ENCODE peak calls at places on chromosomes 5 and 9, in eight cellular contexts. F is cerebellar cortex; W is SJSA1; P is Kasumi-1; K is coronary artery; E is stimulated activated CD4-positive, alpha-beta T cell treated with anti-CD3 and anti-CD28 coated beads, Interleukin-1b, Interleukin-23, amount 100 ng/mL, for 24 hours; Q is HFFc6; J is left ventricle myocardium inferior. N is an unnamed sample.
A peak's percentile ranks its signal among the peaks of the same experiment; 100 is the strongest.

GRCh38 chr5:95859327-95860060 is 37.0 kb upstream of the GLRX start:
- DNase-seq in E (no peak), F (no peak), K (no peak), P (no peak), J (no peak), W (peak; percentile 58), Q (no peak), N (no peak)

GRCh38 chr9:119761737-119762136 is 392.5 kb upstream of the BRINP1 start:
- DNase-seq in E (no peak), F (no peak), J (no peak), Q (no peak), W (no peak), P (no peak), K (no peak), N (no peak)

GRCh38 chr9:121222524-121223171 is 21.0 kb upstream of the RAB14 start:
- DNase-seq in Q (peak; percentile 61), P (peak; percentile 71), W (no peak), J (no peak), K (no peak), F (peak; percentile 29), E (no peak), N (peak; percentile 84)

GRCh38 chr5:31860726-31861432 is 221.9 kb downstream of the PDZD2 start:
- DNase-seq in P (no peak), F (no peak), W (no peak), E (no peak), J (no peak), K (no peak), Q (no peak), N (no peak)

GRCh38 chr9:81427870-81428269 is 261.5 kb downstream of the TLE1 start:
- DNase-seq in F (no peak), Q (no peak), J (no peak), W (no peak), P (peak; percentile 16), E (no peak), K (no peak), N (no peak)

GRCh38 chr5:135864503-135865443 is 30.3 kb downstream of the SLC25A48 start:
- DNase-seq in E (no peak), W (no peak), P (no peak), Q (no peak), F (no peak), J (no peak), K (no peak), N (no peak)

GRCh38 chr5:43227655-43228054 is 35.6 kb downstream of the NIM1K start:
- DNase-seq in E (no peak), P (peak; percentile 64), K (no peak), F (peak; percentile 16), J (no peak), W (no peak), Q (peak; percentile 43), N (peak; percentile 55)

GRCh38 chr5:151611127-151611775 is 20.1 kb upstream of the FAT2 start:
- DNase-seq in W (no peak), P (no peak), F (peak; percentile 74), K (no peak), J (no peak), E (no peak), Q (no peak), N (no peak)

GRCh38 chr9:22379272-22379671 is 67.4 kb upstream of the DMRTA1 start:
- DNase-seq in J (no peak), E (no peak), P (no peak), Q (no peak), K (no peak), W (no peak), F (no peak), N (no peak)

GRCh38 chr5:163915481-163915961 is 410.1 kb downstream of the MAT2B start:
- DNase-seq in W (no peak), J (no peak), K (no peak), F (no peak), P (peak; percentile 95), Q (no peak), E (no peak), N (no peak)

GRCh38 chr5:9207820-9208418 is 338.0 kb downstream of the SEMA5A start:
- DNase-seq in K (no peak), J (no peak), W (no peak), Q (peak; percentile 56), E (no peak), F (peak; percentile 57), P (peak; percentile 49), N (no peak)

GRCh38 chr5:23412011-23412410 is 95.4 kb upstream of the PRDM9 start:
- DNase-seq in E (no peak), K (no peak), Q (no peak), W (no peak), F (no peak), P (no peak), J (no peak), N (no peak)

GRCh38 chr9:37582548-37583157 is 6.5 kb upstream of the FBXO10 start:
- DNase-seq in F (peak; percentile 68), K (no peak), P (peak; percentile 72), W (no peak), Q (peak; percentile 63), J (no peak), E (no peak), N (peak; percentile 64)

GRCh38 chr9:34985311-34985899 is 4.1 kb upstream of the DNAJB5 start:
- DNase-seq in W (peak; percentile 50), K (peak; percentile 70), P (peak; percentile 55), E (no peak), Q (peak; percentile 25), J (peak; percentile 43), F (peak; percentile 83), N (peak; percentile 53)

GRCh38 chr5:35247645-35248034 is 17.4 kb upstream of the PRLR start:
- DNase-seq in P (no peak), Q (no peak), K (no peak), E (no peak), W (no peak), F (no peak), J (no peak), N (no peak)

GRCh38 chr5:96081276-96081858 is 119.7 kb upstream of the ELL2 start:
- DNase-seq in Q (no peak), K (no peak), E (no peak), P (no peak), J (no peak), W (no peak), F (no peak), N (no peak)

GRCh38 chr9:110142868-110143866 is 64.8 kb downstream of the C9orf152 start:
- DNase-seq in K (no peak), J (no peak), E (no peak), P (peak; percentile 7), W (no peak), Q (no peak), F (no peak), N (peak; percentile 29)

GRCh38 chr5:172147857-172148256 is 40.2 kb downstream of the STK10 start:
- DNase-seq in F (no peak), Q (no peak), P (no peak), E (no peak), K (no peak), W (no peak), J (no peak), N (no peak)

GRCh38 chr5:19210886-19211285 is 777.1 kb downstream of the CDH18 start:
- DNase-seq in W (no peak), K (no peak), E (no peak), F (no peak), Q (no peak), J (no peak), P (no peak), N (no peak)

GRCh38 chr5:30918171-30918570 is 275.3 kb upstream of the CDH6 start:
- DNase-seq in J (no peak), Q (no peak), F (no peak), E (no peak), W (no peak), K (no peak), P (no peak), N (no peak)

GRCh38 chr9:120845255-120845654 is 2.5 kb upstream of the PSMD5 start:
- DNase-seq in P (no peak), E (no peak), J (no peak), W (no peak), F (no peak), Q (no peak), K (no peak), N (no peak)

GRCh38 chr5:164350236-164350635 is 844.8 kb downstream of the MAT2B start:
- DNase-seq in K (no peak), P (no peak), W (no peak), J (no peak), E (no peak), Q (no peak), F (no peak), N (no peak)

GRCh38 chr5:56290378-56291057 is 57.4 kb upstream of the ANKRD55 start:
- DNase-seq in K (no peak), P (no peak), J (no peak), W (no peak), Q (no peak), E (no peak), F (no peak), N (no peak)

GRCh38 chr9:124652203-124652992 is 118.7 kb downstream of the NR6A1 start:
- DNase-seq in K (no peak), W (peak; percentile 45), F (peak; percentile 41), Q (peak; percentile 98), J (no peak), P (no peak), E (no peak), N (no peak)

GRCh38 chr5:35233121-35233520 is 2.8 kb upstream of the PRLR start:
- DNase-seq in F (no peak), Q (no peak), E (no peak), K (no peak), P (peak; percentile 14), J (no peak), W (no peak), N (no peak)

GRCh38 chr5:154860765-154861164 is 2.3 kb downstream of the CNOT8 start:
- DNase-seq in E (no peak), Q (no peak), W (no peak), F (no peak), P (peak; percentile 80), K (no peak), J (no peak), N (no peak)

GRCh38 chr5:169289520-169289919 is 11.4 kb downstream of the SLIT3 start:
- DNase-seq in F (peak; percentile 57), E (no peak), J (no peak), W (no peak), Q (no peak), P (no peak), K (no peak), N (no peak)

GRCh38 chr5:147731708-147732551 is 50.6 kb downstream of the JAKMIP2 start:
- DNase-seq in E (no peak), K (no peak), P (no peak), J (no peak), F (no peak), Q (no peak), W (no peak), N (no peak)

GRCh38 chr9:115250646-115251045 is 132.7 kb upstream of the TNC start:
- DNase-seq in E (no peak), F (no peak), W (peak; percentile 47), P (no peak), K (no peak), Q (peak; percentile 95), J (no peak), N (peak; percentile 92)

GRCh38 chr5:119795768-119796167 is 166.4 kb downstream of the FAM170A start:
- DNase-seq in K (no peak), E (no peak), Q (no peak), J (no peak), W (no peak), F (no peak), P (no peak), N (no peak)

GRCh38 chr5:87899109-87900100 is 369.2 kb downstream of the TMEM161B start:
- DNase-seq in F (peak; percentile 39), J (peak; percentile 29), K (no peak), Q (no peak), W (no peak), P (peak; percentile 8), E (no peak), N (peak; percentile 12)